ENCODE peak calls at places on chromosomes 2 and 18, in nine cellular contexts. F is substantia nigra; Y is HFFc6; X is AG08396; Q is activated naive CD4-positive, alpha-beta T cell treated with anti-CD3 and anti-CD28 coated beads, Interleukin-2, amount 10 ng/mL, durations not matched to agents 7 days and 5 days; T is OCI-M1; W is stimulated activated CD4-positive, alpha-beta T cell treated with anti-CD3 and anti-CD28 coated beads, Interleukin-12 subunit alpha, Interleukin-12 subunit beta, amount 100 ng/mL, for 4 hours; V is RPMI8226; P is NCI-H1694 treated with DMSO at 0.1 percent for 48 hours. G is an unnamed sample.

GRCh38 chr18:9643549-9643948 is 29.2 kb upstream of the PPP4R1 start:
- DNase-seq in Q (no peak), T (no peak), F (no peak), W (no peak), Y (peak; percentile 95), P (no peak), V (no peak), X (peak; percentile 79), G (no peak)

GRCh38 chr2:163755366-163755765 is 19.6 kb upstream of the FIGN start:
- DNase-seq in P (no peak), Y (no peak), Q (no peak), F (no peak), T (no peak), W (no peak), X (no peak), V (no peak), G (no peak)

GRCh38 chr2:175035806-175036205 is 30.6 kb upstream of the CHN1 start:
- DNase-seq in V (no peak), Y (peak; percentile 4), X (no peak), F (no peak), W (no peak), P (no peak), Q (no peak), T (no peak), G (no peak)

GRCh38 chr2:188751786-188752185 is 222.4 kb upstream of the COL3A1 start:
- DNase-seq in X (no peak), Q (no peak), P (no peak), W (no peak), T (no peak), F (no peak), V (no peak), Y (no peak), G (no peak)

GRCh38 chr2:101725038-101725437 is 27.5 kb downstream of the MAP4K4 start:
- DNase-seq in P (no peak), V (no peak), X (no peak), T (no peak), F (no peak), Y (no peak), W (no peak), Q (no peak), G (no peak)

GRCh38 chr18:79569720-79570119 is 109.9 kb upstream of the CTDP1 start:
- DNase-seq in X (no peak), P (no peak), W (no peak), V (no peak), T (no peak), Q (peak; percentile 17), Y (no peak), F (no peak), G (no peak)

GRCh38 chr2:8191427-8191826 is 490.4 kb upstream of the ID2 start:
- DNase-seq in X (no peak), Q (no peak), Y (no peak), P (no peak), W (no peak), F (no peak), V (no peak), T (no peak), G (no peak)

GRCh38 chr2:144886847-144887246 is 366.9 kb upstream of the ZEB2 start:
- DNase-seq in P (no peak), T (no peak), X (no peak), Y (no peak), V (no peak), Q (no peak), F (peak; percentile 1), W (no peak), G (no peak)

GRCh38 chr18:24628360-24628759 is 167.9 kb downstream of the HRH4 start:
- DNase-seq in Y (no peak), Q (no peak), W (no peak), X (no peak), P (no peak), T (no peak), F (no peak), V (no peak), G (no peak)

GRCh38 chr2:129806317-129806716 is 173.1 kb upstream of the RAB6C start:
- DNase-seq in Q (no peak), Y (no peak), F (no peak), V (no peak), X (no peak), P (no peak), W (no peak), T (no peak), G (no peak)

GRCh38 chr2:235749121-235749780 is 255.4 kb downstream of the AGAP1 start:
- DNase-seq in X (peak; percentile 77), W (no peak), P (no peak), Q (no peak), F (no peak), Y (peak; percentile 67), V (no peak), T (no peak), G (no peak)

G was measured in OCI-LY7.